ENCODE peak calls at places on chromosomes 3 and 15, in five cellular contexts. D, X, L, U and C are unnamed samples.

GRCh38 chr15:49101536-49101935 is 53.9 kb downstream of the COPS2 start:
- DNase-seq in L (no peak), D (no peak), U (no peak), X (no peak), C (no peak)

GRCh38 chr3:56064684-56065083 is 403.6 kb downstream of the ERC2 start:
- DNase-seq in U (no peak), D (no peak), L (no peak), X (no peak), C (no peak)

GRCh38 chr3:181210275-181210674 is 220.7 kb upstream of the DNAJC19 start:
- DNase-seq in U (no peak), X (peak; percentile 43), D (no peak), L (peak; percentile 50), C (no peak)

GRCh38 chr15:29672923-29673809 is 149.1 kb downstream of the TJP1 start:
- DNase-seq in D (no peak), L (no peak), X (no peak), U (no peak), C (no peak)

GRCh38 chr3:193903257-193903807 is 232.6 kb upstream of the HES1 start:
- DNase-seq in L (no peak), X (no peak), U (no peak), D (no peak), C (no peak)

GRCh38 chr3:51706021-51706485 is 815 bp upstream of the GRM2 start:
- DNase-seq in L (no peak), U (peak; percentile 7), D (no peak), X (no peak), C (peak; percentile 5)

GRCh38 chr15:41827290-41827879 is 507 bp upstream of the JMJD7 start:
- DNase-seq in L (peak; percentile 15), U (peak; percentile 40), D (no peak), X (peak; percentile 15), C (no peak)

GRCh38 chr3:9946112-9947024 is 5.8 kb downstream of the PRRT3 start:
- DNase-seq in U (peak; percentile 92), X (peak; percentile 93), D (peak; percentile 77), L (peak; percentile 79), C (peak; percentile 93)

GRCh38 chr3:43378066-43378935 is 92.0 kb downstream of the SNRK start:
- DNase-seq in X (peak; percentile 45), D (no peak), U (peak; percentile 44), L (peak; percentile 2), C (no peak)

GRCh38 chr3:53778154-53778553 is 68.1 kb downstream of the CHDH start:
- DNase-seq in D (no peak), L (no peak), X (no peak), U (no peak), C (no peak)

GRCh38 chr3:165346503-165346902 is 150.3 kb upstream of the SLITRK3 start:
- DNase-seq in L (no peak), U (no peak), X (peak; percentile 5), D (no peak), C (no peak)

GRCh38 chr15:50058231-50058630 is 60.8 kb downstream of the ATP8B4 start:
- DNase-seq in D (no peak), L (peak; percentile 6), U (no peak), X (no peak), C (no peak)

GRCh38 chr3:17505856-17506255 is 236.6 kb downstream of the TBC1D5 start:
- DNase-seq in U (no peak), D (no peak), L (no peak), X (no peak), C (no peak)